ENCODE peak calls at places on chromosomes 16 and 17, in ten cellular contexts. F is GM23248; C is GF-D8; B is activated naive CD4-positive, alpha-beta T cell; T is pons; J is AG04450; M is BJ; W is NCI-H748 treated with DMSO at 0.1 percent for 48 hours; N is hippocampal formation; S is endothelial cell. A is an unnamed sample.

GRCh38 chr17:18009609-18010420 is 29.2 kb downstream of the ATPAF2 start:
- DNase-seq in J (no peak), M (no peak), B (no peak), F (no peak), C (no peak), W (no peak), T (no peak), N (no peak), S (no peak), A (no peak)

GRCh38 chr16:565420-566330 is 1.1 kb upstream of the NHLRC4 start:
- DNase-seq in W (no peak), C (peak; percentile 14), N (no peak), J (no peak), S (no peak), M (no peak), B (no peak), T (no peak), F (no peak), A (no peak)

GRCh38 chr17:1422907-1423306 is 22.9 kb upstream of the YWHAE start:
- DNase-seq in N (no peak), T (no peak), M (peak; percentile 78), W (no peak), J (peak; percentile 87), B (no peak), F (peak; percentile 98), S (no peak), C (no peak), A (no peak)

GRCh38 chr17:81018044-81018802 is 16.7 kb upstream of the BAIAP2 start:
- DNase-seq in F (peak; percentile 59), T (no peak), W (peak; percentile 28), S (no peak), C (peak; percentile 83), M (no peak), N (no peak), B (no peak), J (no peak), A (no peak)

GRCh38 chr16:7871979-7872378 is 539.3 kb downstream of the RBFOX1 start:
- DNase-seq in S (no peak), B (no peak), J (no peak), C (no peak), W (no peak), T (no peak), N (no peak), F (no peak), M (no peak), A (no peak)

GRCh38 chr17:69870751-69871199 is 204.2 kb upstream of the KCNJ16 start:
- DNase-seq in F (peak; percentile 78), N (no peak), M (peak; percentile 66), J (peak; percentile 66), W (no peak), C (no peak), T (no peak), B (no peak), S (no peak), A (no peak)

GRCh38 chr17:81809556-81809998 is 5.6 kb downstream of the GCGR start:
- DNase-seq in N (no peak), T (no peak), S (no peak), B (no peak), J (no peak), M (no peak), W (no peak), F (no peak), C (no peak), A (no peak)

GRCh38 chr16:88414521-88415380 is 32.0 kb downstream of the ZNF469 start:
- DNase-seq in W (no peak), N (no peak), M (no peak), B (no peak), J (no peak), F (no peak), C (no peak), S (no peak), T (no peak), A (no peak)

GRCh38 chr17:42252528-42253172 is 23.5 kb downstream of the STAT5B start:
- DNase-seq in M (no peak), W (no peak), T (no peak), C (no peak), B (no peak), N (no peak), S (no peak), J (no peak), F (peak; percentile 40), A (no peak)

GRCh38 chr16:28549301-28549899 is 4.3 kb upstream of the SGF29 start:
- DNase-seq in S (no peak), M (no peak), T (no peak), N (no peak), C (peak; percentile 14), B (no peak), F (peak; percentile 68), W (no peak), J (no peak), A (no peak)

GRCh38 chr16:72989203-72989991 is 58.5 kb downstream of the ZFHX3 start:
- DNase-seq in T (no peak), S (no peak), W (no peak), N (no peak), C (no peak), F (peak; percentile 95), B (no peak), M (peak; percentile 73), J (peak; percentile 53), A (no peak)

GRCh38 chr16:56246051-56246817 is 54.9 kb downstream of the GNAO1 start:
- DNase-seq in N (peak; percentile 76), M (peak; percentile 55), W (no peak), B (no peak), C (no peak), F (peak; percentile 23), S (no peak), J (no peak), T (peak; percentile 97), A (no peak)

GRCh38 chr17:58693751-58694150 is 1.3 kb downstream of the RAD51C start:
- DNase-seq in M (no peak), N (no peak), W (no peak), F (no peak), J (no peak), C (no peak), B (no peak), S (no peak), T (no peak), A (no peak)

GRCh38 chr17:8029121-8029520 is 9.7 kb upstream of the ALOX15B start:
- DNase-seq in J (no peak), W (no peak), S (no peak), T (no peak), M (peak; percentile 9), F (peak; percentile 84), N (no peak), B (no peak), C (no peak), A (no peak)

GRCh38 chr17:37327341-37328090 is 48.3 kb upstream of the C17orf78 start:
- DNase-seq in S (no peak), F (peak; percentile 86), W (no peak), C (no peak), J (peak; percentile 72), M (peak; percentile 87), N (no peak), B (no peak), T (no peak), A (no peak)

GRCh38 chr16:78792952-78793351 is 693.5 kb downstream of the WWOX start:
- DNase-seq in C (no peak), B (no peak), W (no peak), J (no peak), M (no peak), S (no peak), F (no peak), T (no peak), N (no peak), A (no peak)

GRCh38 chr16:64657316-64658011 is 464.4 kb downstream of the CDH11 start:
- DNase-seq in F (peak; percentile 70), M (no peak), T (no peak), B (no peak), J (no peak), W (no peak), S (no peak), N (no peak), C (no peak), A (no peak)